ENCODE peak calls at places on chromosomes 2 and 18, in eight cellular contexts. M is RPMI7951; A is mammary epithelial cell; E is A172; F is NCI-H1417; G is amygdala; C is stimulated activated CD8-positive, alpha-beta memory T cell treated with anti-CD3 and anti-CD28 coated beads, Interleukin-4, amount 100 ng/mL, for 24 hours; W is neural progenitor cell. R is an unnamed sample.

GRCh38 chr2:2577366-2577765 is 246.3 kb upstream of the MYT1L start:
- DNase-seq in G (peak), E (no peak), C (no peak), W (no peak), A (no peak), F (peak), M (no peak), R (no peak)

GRCh38 chr18:49340446-49340845 is 120.0 kb downstream of the DYM start:
- DNase-seq in F (no peak), A (peak), C (no peak), G (no peak), W (no peak), E (peak), M (peak), R (peak)

GRCh38 chr18:6431659-6432318 is 17.1 kb upstream of the L3MBTL4 start:
- DNase-seq in F (no peak), G (no peak), C (no peak), W (no peak), A (no peak), M (no peak), E (no peak), R (no peak)

GRCh38 chr2:63424329-63425078 is 163.8 kb downstream of the WDPCP start:
- DNase-seq in A (peak), F (peak), G (no peak), C (no peak), W (peak), M (peak), E (peak), R (peak)

GRCh38 chr2:38315707-38316333 is 61.3 kb downstream of the ATL2 start:
- DNase-seq in A (peak), E (peak), M (peak), F (peak), G (no peak), W (peak), C (no peak), R (peak)

GRCh38 chr2:129252781-129253460 is 726.5 kb upstream of the RAB6C start:
- DNase-seq in M (no peak), W (no peak), G (no peak), C (no peak), E (no peak), A (peak), F (no peak), R (no peak)

GRCh38 chr2:145199052-145199451 is 679.1 kb upstream of the ZEB2 start:
- DNase-seq in C (no peak), A (no peak), M (no peak), E (no peak), W (no peak), F (peak), G (peak), R (no peak)

GRCh38 chr2:30807249-30807648 is at the start of gene CAPN13:
- DNase-seq in E (no peak), F (peak), W (peak), C (no peak), A (peak), G (no peak), M (no peak), R (no peak)